ENCODE peak calls at places on chromosomes 6 and 20, in four cellular contexts. One of them, this sample, is unnamed.

GRCh38 chr6:110613356-110613755 is 136.9 kb upstream of the SLC22A16 start:
- DNase-seq in upper lobe of right lung: no peak
- DNase-seq in heart left ventricle: no peak
- DNase-seq in astrocyte of the spinal cord: no peak
- DNase-seq in this sample: no peak

GRCh38 chr20:4519530-4519929 is 202.2 kb upstream of the PRND start:
- DNase-seq in upper lobe of right lung: no peak
- DNase-seq in heart left ventricle: no peak
- DNase-seq in astrocyte of the spinal cord: no peak
- DNase-seq in this sample: no peak

GRCh38 chr6:45031601-45032000 is 296.5 kb upstream of the RUNX2 start:
- DNase-seq in upper lobe of right lung: no peak
- DNase-seq in heart left ventricle: no peak
- DNase-seq in astrocyte of the spinal cord: no peak
- DNase-seq in this sample: no peak

GRCh38 chr6:102417368-102417767 is 1023.9 kb downstream of the GRIK2 start:
- DNase-seq in upper lobe of right lung: no peak
- DNase-seq in heart left ventricle: no peak
- DNase-seq in astrocyte of the spinal cord: no peak
- DNase-seq in this sample: no peak

GRCh38 chr6:12371641-12372146 is 81.5 kb downstream of the EDN1 start:
- DNase-seq in upper lobe of right lung: no peak
- DNase-seq in heart left ventricle: no peak
- DNase-seq in astrocyte of the spinal cord: no peak
- DNase-seq in this sample: no peak

GRCh38 chr6:135159531-135159930 is 21.6 kb upstream of the MYB start:
- DNase-seq in upper lobe of right lung: no peak
- DNase-seq in heart left ventricle: no peak
- DNase-seq in astrocyte of the spinal cord: no peak
- DNase-seq in this sample: no peak

GRCh38 chr6:54850061-54850460 is 3.5 kb downstream of the FAM83B start:
- DNase-seq in upper lobe of right lung: no peak
- DNase-seq in heart left ventricle: no peak
- DNase-seq in astrocyte of the spinal cord: no peak
- DNase-seq in this sample: no peak

GRCh38 chr20:33250666-33251065 is 14.9 kb downstream of the BPIFA1 start:
- DNase-seq in upper lobe of right lung: no peak
- DNase-seq in heart left ventricle: no peak
- DNase-seq in astrocyte of the spinal cord: no peak
- DNase-seq in this sample: no peak

GRCh38 chr20:17895641-17896246 is 72.8 kb downstream of the SNX5 start:
- DNase-seq in upper lobe of right lung: peak; percentile 90
- DNase-seq in heart left ventricle: peak; percentile 76
- DNase-seq in astrocyte of the spinal cord: peak; percentile 66
- DNase-seq in this sample: peak; percentile 72
- H3K4me3 ChIP-seq in upper lobe of right lung: peak overlapping the region; percentile 44
- H3K4me3 ChIP-seq in heart left ventricle: peak overlapping the region; percentile 44
- H3K4me3 ChIP-seq in astrocyte of the spinal cord: peak overlapping the region; percentile 23
- H3K4me3 ChIP-seq in this sample: peak overlapping the region; percentile 58

GRCh38 chr6:15961630-15962448 is 167.0 kb upstream of the MYLIP start:
- DNase-seq in upper lobe of right lung: no peak
- DNase-seq in heart left ventricle: no peak
- DNase-seq in astrocyte of the spinal cord: no peak
- DNase-seq in this sample: no peak
- H3K4me3 ChIP-seq in upper lobe of right lung: no peak overlapping the region
- H3K4me3 ChIP-seq in heart left ventricle: no peak overlapping the region
- H3K4me3 ChIP-seq in astrocyte of the spinal cord: no peak overlapping the region
- H3K4me3 ChIP-seq in this sample: no peak overlapping the region

DNA sequence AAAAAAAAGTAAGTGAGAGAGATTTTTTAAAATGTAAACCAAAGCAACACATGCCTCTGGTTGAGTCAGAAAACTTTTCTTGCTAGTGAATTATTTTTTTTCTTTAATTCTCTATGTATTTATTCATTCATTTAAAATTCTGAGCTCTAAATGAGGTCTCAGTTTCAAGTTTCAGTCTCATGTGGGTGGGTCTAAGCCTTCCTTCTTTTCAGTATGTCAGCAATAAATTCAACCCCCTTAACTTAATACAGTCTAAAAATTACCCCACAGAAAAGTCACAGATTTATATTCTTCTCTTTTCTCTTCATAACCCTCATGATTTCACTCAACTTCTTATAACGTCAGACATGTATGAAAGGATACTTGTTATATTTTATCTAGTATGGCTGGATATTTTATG is 663.3 kb upstream of the PTCHD4 start:
- DNase-seq in upper lobe of right lung: no peak
- DNase-seq in heart left ventricle: no peak
- DNase-seq in astrocyte of the spinal cord: no peak
- DNase-seq in this sample: no peak
- H3K4me3 ChIP-seq in upper lobe of right lung: no peak overlapping the region
- H3K4me3 ChIP-seq in heart left ventricle: no peak overlapping the region
- H3K4me3 ChIP-seq in astrocyte of the spinal cord: no peak overlapping the region
- H3K4me3 ChIP-seq in this sample: no peak overlapping the region

DNA sequence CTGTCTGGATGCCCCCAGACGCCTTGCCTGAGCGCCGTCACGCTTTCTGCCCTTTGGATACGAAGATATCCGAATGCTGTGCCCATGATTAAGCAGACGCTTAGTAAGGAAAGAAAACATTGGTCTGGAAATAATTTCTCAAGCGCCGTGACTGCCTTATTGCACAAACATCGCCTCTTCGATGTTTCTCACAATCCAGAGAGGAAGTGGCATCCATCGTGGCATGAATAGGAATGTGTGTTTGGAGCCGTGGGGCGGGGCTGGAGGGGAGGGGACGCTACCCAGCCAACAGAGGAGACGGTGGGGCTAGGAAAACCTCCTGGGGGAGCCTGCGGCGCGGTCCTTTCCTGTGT is 564 bp upstream of the PPP1R14C start:
- DNase-seq in upper lobe of right lung: peak; percentile 81
- DNase-seq in heart left ventricle: peak; percentile 25
- DNase-seq in astrocyte of the spinal cord: no peak
- DNase-seq in this sample: no peak
- H3K4me3 ChIP-seq in upper lobe of right lung: peak overlapping the region; percentile 53
- H3K4me3 ChIP-seq in heart left ventricle: peak overlapping the region; percentile 58
- H3K4me3 ChIP-seq in astrocyte of the spinal cord: peak overlapping the region; percentile 23
- H3K4me3 ChIP-seq in this sample: peak overlapping the region; percentile 73

GRCh38 chr6:109008061-109008460 is 86.6 kb downstream of the SESN1 start:
- DNase-seq in upper lobe of right lung: no peak
- DNase-seq in heart left ventricle: no peak
- DNase-seq in astrocyte of the spinal cord: no peak
- DNase-seq in this sample: no peak

GRCh38 chr6:109007521-109007920 is 87.1 kb downstream of the SESN1 start:
- DNase-seq in upper lobe of right lung: no peak
- DNase-seq in heart left ventricle: no peak
- DNase-seq in astrocyte of the spinal cord: no peak
- DNase-seq in this sample: no peak

GRCh38 chr6:109008951-109009760 is 85.5 kb downstream of the SESN1 start:
- DNase-seq in upper lobe of right lung: peak; percentile 98
- DNase-seq in heart left ventricle: peak; percentile 96
- DNase-seq in astrocyte of the spinal cord: peak; percentile 91
- DNase-seq in this sample: peak; percentile 98

GRCh38 chr6:109008537-109008950 is 86.1 kb downstream of the SESN1 start:
- DNase-seq in upper lobe of right lung: no peak
- DNase-seq in heart left ventricle: no peak
- DNase-seq in astrocyte of the spinal cord: no peak
- DNase-seq in this sample: no peak

GRCh38 chr6:109006818-109007217 is 87.8 kb downstream of the SESN1 start:
- DNase-seq in upper lobe of right lung: no peak
- DNase-seq in heart left ventricle: no peak
- DNase-seq in astrocyte of the spinal cord: no peak
- DNase-seq in this sample: no peak
- H3K4me3 ChIP-seq in upper lobe of right lung: peak overlapping the region; percentile 88
- H3K4me3 ChIP-seq in heart left ventricle: peak overlapping the region; percentile 75
- H3K4me3 ChIP-seq in astrocyte of the spinal cord: no peak overlapping the region
- H3K4me3 ChIP-seq in this sample: peak overlapping the region; percentile 88